ENCODE peak calls at places on chromosome 4, in nine cellular contexts. C is RWPE2; V is mucosa of descending colon; U is right atrium auricular region; L is CD8-positive, alpha-beta memory T cell; P is tibial nerve; W is left lung; Y is endodermal cell; J is breast epithelium. X is an unnamed sample. For H3K9me3, the result is how much of the 10 kb centered on the place peaks cover.

GRCh38 chr4:6854098-6854744 is 55.4 kb upstream of the TBC1D14 start:
- DNase-seq in C (no peak), V (no peak), U (no peak), L (no peak), P (no peak), W (no peak), Y (no peak), J (no peak), X (no peak)

GRCh38 chr4:80058740-80059139 is 14.3 kb downstream of the ANTXR2 start:
- DNase-seq in C (no peak), V (no peak), U (no peak), L (peak), P (no peak), W (no peak), Y (no peak), J (no peak), X (no peak)

GRCh38 chr4:160567634-160568033 is 1464.8 kb downstream of the RAPGEF2 start:
- DNase-seq in C (no peak), V (no peak), U (no peak), L (no peak), P (no peak), W (no peak), Y (no peak), J (no peak), X (no peak)

GRCh38 chr4:163332526-163333405 is at the start of gene NPY1R:
- DNase-seq in C (peak), V (peak), U (peak), L (peak), P (peak), W (peak), Y (peak), J (peak), X (no peak)

GRCh38 chr4:83138979-83139378 is 24.4 kb upstream of the PLAC8 start:
- DNase-seq in C (no peak), V (no peak), U (no peak), L (peak), P (no peak), W (no peak), Y (no peak), J (no peak), X (no peak)

GRCh38 chr4:168264903-168265302 is 53.6 kb downstream of the DDX60 start:
- DNase-seq in C (no peak), V (no peak), U (no peak), L (no peak), P (no peak), W (no peak), Y (no peak), J (no peak), X (no peak)

GRCh38 chr4:23614284-23614892 is 275.5 kb downstream of the PPARGC1A start:
- DNase-seq in C (no peak), V (no peak), U (no peak), L (no peak), P (no peak), W (no peak), Y (peak), J (no peak), X (no peak)

GRCh38 chr4:15964159-15964558 is 1.2 kb upstream of the FGFBP2 start:
- DNase-seq in C (no peak), V (no peak), U (no peak), L (no peak), P (no peak), W (no peak), Y (peak), J (no peak), X (no peak)

GRCh38 chr4:81136161-81136910 is 78.7 kb downstream of the PRKG2 start:
- DNase-seq in C (no peak), V (no peak), U (no peak), L (no peak), P (no peak), W (no peak), Y (no peak), J (no peak), X (no peak)

GRCh38 chr4:2914220-2915126 is 48.7 kb downstream of the NOP14 start:
- DNase-seq in C (no peak), V (no peak), U (no peak), L (no peak), P (no peak), W (peak), Y (no peak), J (no peak), X (no peak)

GRCh38 chr4:175639346-175639745 is 172.7 kb downstream of the GPM6A start:
- DNase-seq in C (no peak), V (no peak), U (no peak), L (no peak), P (no peak), W (no peak), Y (no peak), J (no peak), X (no peak)

GRCh38 chr4:121156822-121157769 is 7.0 kb downstream of the TNIP3 start:
- DNase-seq in C (no peak), V (peak), U (no peak), L (peak), P (no peak), W (peak), Y (peak), J (no peak), X (peak)

DNA sequence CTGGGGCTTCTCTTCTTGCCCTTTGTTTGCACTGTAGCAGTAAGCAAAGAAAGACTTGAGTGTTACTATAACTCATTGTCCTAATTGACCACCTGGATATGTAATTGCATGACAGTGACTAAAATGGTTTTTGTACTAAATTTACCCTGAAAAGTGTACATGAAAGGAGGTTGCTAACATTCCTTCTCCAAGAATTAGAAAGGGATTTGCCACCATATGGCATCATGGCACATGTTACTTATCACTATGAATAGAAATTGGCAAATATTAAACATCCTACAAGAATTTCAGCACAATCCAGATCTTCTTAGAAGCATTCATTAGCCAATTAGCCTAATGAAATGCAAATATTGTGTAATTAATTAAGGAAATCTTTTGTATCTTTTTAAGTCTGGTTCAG is 834.2 kb downstream of the STPG2 start:
- DNase-seq in C (no peak), V (no peak), U (no peak), L (no peak), P (no peak), W (no peak), Y (no peak), J (no peak), X (no peak)
- H3K9me3 ChIP-seq in C (under half), V (under half), U (under half), L (under half), P (under half), W (under half), Y (under half), J (under half), X (under half)

DNA sequence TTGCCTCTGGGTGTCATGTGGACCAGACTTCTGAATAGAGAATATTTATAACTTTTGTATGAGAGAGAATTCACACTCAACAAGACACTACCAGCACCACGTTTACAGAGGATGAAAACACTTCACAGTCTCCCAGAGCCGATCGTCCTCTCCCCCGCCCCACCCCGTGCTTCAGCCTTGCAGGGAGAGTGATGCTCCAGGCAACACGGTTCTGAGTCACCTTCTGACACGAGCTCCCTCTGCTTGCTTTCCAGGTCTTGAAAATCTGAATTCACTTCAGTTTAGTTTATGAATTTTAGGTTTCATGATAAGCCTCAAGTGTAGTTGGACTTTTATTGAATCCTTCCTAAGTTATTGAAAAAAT is 59.8 kb downstream of the CPLX1 start:
- DNase-seq in C (peak), V (no peak), U (no peak), L (no peak), P (no peak), W (no peak), Y (no peak), J (no peak), X (no peak)
- H3K9me3 ChIP-seq in C (under half), V (under half), U (under half), L (under half), P (under half), W (under half), Y (under half), J (under half), X (under half)

DNA sequence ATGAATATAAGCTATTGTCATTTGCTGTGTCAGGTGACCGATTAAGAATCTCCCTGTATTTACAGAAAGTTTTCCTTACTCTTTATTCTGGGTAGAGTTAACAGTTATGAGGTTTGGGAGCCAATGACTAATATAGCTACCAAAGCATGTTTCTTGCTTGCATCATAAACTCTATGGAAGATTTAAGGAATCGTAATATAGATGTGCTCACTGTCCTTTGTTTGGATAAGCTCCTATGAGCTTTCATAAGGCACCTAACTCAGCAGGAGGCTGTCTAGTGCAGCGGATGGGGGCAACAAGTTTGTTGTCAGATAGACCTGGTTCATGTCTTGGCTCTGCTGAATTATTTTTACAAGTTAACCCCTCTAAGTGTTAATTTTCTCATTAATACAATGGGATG is 75.0 kb upstream of the PAQR3 start:
- DNase-seq in C (no peak), V (no peak), U (no peak), L (no peak), P (no peak), W (no peak), Y (no peak), J (no peak), X (no peak)
- H3K9me3 ChIP-seq in C (under half), V (under half), U (under half), L (under half), P (under half), W (under half), Y (under half), J (under half), X (under half)

GRCh38 chr4:142293536-142293935 is 552.6 kb downstream of the INPP4B start:
- DNase-seq in C (no peak), V (no peak), U (no peak), L (no peak), P (no peak), W (no peak), Y (no peak), J (no peak), X (no peak)
- H3K9me3 ChIP-seq in C (under half), V (under half), U (under half), L (under half), P (under half), W (under half), Y (under half), J (under half), X (under half)

GRCh38 chr4:88119951-88120350 is 38.5 kb downstream of the ABCG2 start:
- DNase-seq in C (no peak), V (no peak), U (no peak), L (no peak), P (no peak), W (no peak), Y (no peak), J (no peak), X (no peak)
- H3K9me3 ChIP-seq in C (under half), V (under half), U (under half), L (under half), P (under half), W (under half), Y (half or more), J (under half), X (under half)

DNA sequence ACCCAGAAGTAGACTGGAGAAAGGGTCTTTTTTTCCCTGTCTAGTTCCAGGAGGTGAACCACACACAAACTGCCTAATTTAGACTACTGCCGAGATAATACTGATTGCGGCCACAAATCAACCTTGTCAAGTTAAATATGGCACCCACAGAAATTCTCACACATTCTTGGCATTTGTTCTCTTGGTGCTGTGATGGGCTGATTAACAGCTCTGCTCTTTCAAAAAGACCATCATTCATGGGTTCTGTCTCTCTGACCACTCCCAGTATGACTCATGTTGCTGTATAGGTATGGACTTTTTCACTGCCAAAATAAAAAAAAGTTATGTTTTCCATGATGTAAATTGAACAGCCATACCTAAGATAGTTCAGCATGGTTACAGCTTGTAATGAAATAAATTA is 1003.5 kb upstream of the LCORL start:
- DNase-seq in C (no peak), V (no peak), U (no peak), L (no peak), P (no peak), W (no peak), Y (no peak), J (no peak), X (no peak)
- H3K9me3 ChIP-seq in C (under half), V (under half), U (under half), L (under half), P (under half), W (under half), Y (under half), J (under half), X (under half)

DNA sequence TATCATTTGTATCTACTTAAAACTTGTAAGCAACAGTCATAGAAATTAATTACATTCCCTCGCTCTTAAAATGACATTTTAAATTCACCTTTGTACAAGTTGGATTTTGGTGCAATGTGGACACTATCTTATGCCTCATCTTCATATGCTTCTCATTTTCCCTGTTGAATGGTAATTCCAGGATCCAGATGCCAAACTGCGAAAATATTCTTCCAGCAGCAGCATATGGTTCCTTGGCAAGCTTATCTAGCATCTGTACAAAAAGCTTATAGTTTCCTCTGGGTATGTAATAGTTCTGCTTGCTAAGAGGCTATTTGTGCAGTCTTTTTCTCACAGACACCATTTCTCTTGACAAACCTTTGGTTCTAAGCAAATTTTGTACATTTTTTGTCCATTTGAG is 2079.7 kb upstream of the AGA start:
- DNase-seq in C (no peak), V (no peak), U (no peak), L (no peak), P (no peak), W (no peak), Y (no peak), J (no peak), X (no peak)
- H3K9me3 ChIP-seq in C (under half), V (under half), U (under half), L (under half), P (under half), W (under half), Y (under half), J (under half), X (under half)

X was measured in T-helper 17 cell.